ENCODE peak calls at places on chromosomes 16 and 17, in eight cellular contexts. L is esophagus muscularis mucosa, F is IMR-90, C is HFF-Myc, K is dorsolateral prefrontal cortex, I is choroid plexus epithelial cell, D is OCI-LY7, R is fibroblast of the aortic adventitia. Y is an unnamed sample.

GRCh38 chr17:80191192-80191591 is 21.4 kb downstream of the CARD14 start:
- DNase-seq in L (no peak), F (no peak), C (no peak), K (no peak), I (no peak), D (no peak), R (no peak), Y (no peak)

GRCh38 chr16:706189-707061 is 824 bp upstream of the FBXL16 start:
- DNase-seq in L (no peak), F (no peak), C (no peak), K (no peak), I (no peak), D (no peak), R (no peak), Y (no peak)

GRCh38 chr17:21042434-21043295 is at the start of gene USP22:
- DNase-seq in L (no peak), F (no peak), C (no peak), K (peak; percentile 92), I (no peak), D (peak; percentile 98), R (no peak), Y (no peak)

GRCh38 chr17:40312893-40313659 is 4.1 kb downstream of the RARA start:
- DNase-seq in L (no peak), F (no peak), C (no peak), K (peak; percentile 22), I (no peak), D (no peak), R (no peak), Y (no peak)

GRCh38 chr17:20896153-20896649 is 146.6 kb downstream of the USP22 start:
- DNase-seq in L (no peak), F (peak; percentile 1), C (no peak), K (no peak), I (peak; percentile 27), D (no peak), R (peak; percentile 23), Y (peak; percentile 56)

GRCh38 chr17:73196500-73196899 is 3.6 kb downstream of the COG1 start:
- DNase-seq in L (no peak), F (no peak), C (no peak), K (peak; percentile 57), I (peak; percentile 63), D (no peak), R (peak; percentile 17), Y (peak; percentile 55)

GRCh38 chr17:45697076-45697475 is 87.0 kb upstream of the CRHR1 start:
- DNase-seq in L (no peak), F (no peak), C (no peak), K (no peak), I (no peak), D (no peak), R (no peak), Y (no peak)

GRCh38 chr17:57481901-57482300 is 225.6 kb downstream of the MSI2 start:
- DNase-seq in L (no peak), F (peak; percentile 100), C (peak; percentile 89), K (no peak), I (peak; percentile 98), D (no peak), R (peak; percentile 100), Y (peak; percentile 52)

GRCh38 chr17:80692931-80693467 is 148.4 kb downstream of the RPTOR start:
- DNase-seq in L (no peak), F (no peak), C (no peak), K (no peak), I (no peak), D (no peak), R (no peak), Y (no peak)

GRCh38 chr16:3026003-3026378 is 2.2 kb downstream of the THOC6 start:
- DNase-seq in L (no peak), F (no peak), C (no peak), K (peak; percentile 23), I (no peak), D (no peak), R (no peak), Y (no peak)

GRCh38 chr17:57086069-57086930 is 1.3 kb downstream of the AKAP1 start:
- DNase-seq in L (no peak), F (peak; percentile 8), C (no peak), K (peak; percentile 58), I (peak; percentile 38), D (peak; percentile 50), R (peak; percentile 14), Y (peak; percentile 57)

GRCh38 chr17:57442914-57443571 is 186.7 kb downstream of the MSI2 start:
- DNase-seq in L (no peak), F (no peak), C (no peak), K (peak; percentile 86), I (no peak), D (peak; percentile 88), R (no peak), Y (peak; percentile 72)

GRCh38 chr17:78923660-78924453 is 1.3 kb downstream of the TIMP2 start:
- DNase-seq in L (no peak), F (no peak), C (no peak), K (no peak), I (no peak), D (peak; percentile 75), R (no peak), Y (peak; percentile 72)

GRCh38 chr16:51402239-51402638 is 251.2 kb upstream of the SALL1 start:
- DNase-seq in L (no peak), F (no peak), C (no peak), K (no peak), I (no peak), D (no peak), R (no peak), Y (no peak)

GRCh38 chr17:9206989-9207317 is 185.6 kb downstream of the NTN1 start:
- DNase-seq in L (no peak), F (no peak), C (no peak), K (no peak), I (no peak), D (no peak), R (no peak), Y (no peak)

GRCh38 chr17:83086907-83087787 is 7.7 kb downstream of the METRNL start:
- DNase-seq in L (no peak), F (no peak), C (no peak), K (no peak), I (no peak), D (no peak), R (no peak), Y (no peak)

GRCh38 chr16:84593825-84594724 is 23.8 kb downstream of the COTL1 start:
- DNase-seq in L (no peak), F (no peak), C (no peak), K (peak; percentile 56), I (peak; percentile 28), D (peak; percentile 97), R (no peak), Y (no peak)

GRCh38 chr16:89330177-89330856 is 112.8 kb downstream of the ZNF778 start:
- DNase-seq in L (no peak), F (peak; percentile 52), C (no peak), K (no peak), I (peak; percentile 73), D (no peak), R (no peak), Y (peak; percentile 86)

GRCh38 chr16:264440-264951 is 11.2 kb downstream of the RGS11 start:
- DNase-seq in L (no peak), F (no peak), C (no peak), K (no peak), I (no peak), D (no peak), R (no peak), Y (no peak)

GRCh38 chr16:66746682-66747081 is 4.7 kb downstream of the DYNC1LI2 start:
- DNase-seq in L (no peak), F (no peak), C (no peak), K (no peak), I (peak; percentile 29), D (no peak), R (no peak), Y (no peak)

GRCh38 chr17:81291662-81292061 is 3.4 kb downstream of the SLC38A10 start:
- DNase-seq in L (no peak), F (peak; percentile 25), C (no peak), K (no peak), I (peak; percentile 50), D (peak; percentile 78), R (peak; percentile 61), Y (peak; percentile 80)

GRCh38 chr16:3998793-3999478 is 117.3 kb downstream of the ADCY9 start:
- DNase-seq in L (no peak), F (peak; percentile 35), C (no peak), K (no peak), I (peak; percentile 68), D (no peak), R (peak; percentile 69), Y (no peak)

GRCh38 chr17:73991260-73991659 is 212.2 kb upstream of the RPL38 start:
- DNase-seq in L (no peak), F (no peak), C (no peak), K (no peak), I (no peak), D (no peak), R (no peak), Y (no peak)

GRCh38 chr17:77728022-77728671 is 230.4 kb upstream of the TNRC6C start:
- DNase-seq in L (peak; percentile 90), F (no peak), C (peak; percentile 78), K (no peak), I (peak; percentile 22), D (peak; percentile 44), R (peak; percentile 28), Y (no peak)
- H3K4me3 ChIP-seq in L (no peak overlapping the region), F (no peak overlapping the region), C (no peak overlapping the region), K (no peak overlapping the region), I (no peak overlapping the region), D (no peak overlapping the region), R (no peak overlapping the region), Y (no peak overlapping the region)

GRCh38 chr16:26569793-26570192 is 496.9 kb upstream of the C16orf82 start:
- DNase-seq in L (no peak), F (no peak), C (no peak), K (no peak), I (peak; percentile 29), D (peak; percentile 46), R (no peak), Y (no peak)
- TF ChIP-seq CTCF in L (no peak), F (no peak), C (no peak), K (peak; percentile 30), I (peak; percentile 55), D (peak; percentile 83), R (no peak), Y (peak; percentile 2)

DNA sequence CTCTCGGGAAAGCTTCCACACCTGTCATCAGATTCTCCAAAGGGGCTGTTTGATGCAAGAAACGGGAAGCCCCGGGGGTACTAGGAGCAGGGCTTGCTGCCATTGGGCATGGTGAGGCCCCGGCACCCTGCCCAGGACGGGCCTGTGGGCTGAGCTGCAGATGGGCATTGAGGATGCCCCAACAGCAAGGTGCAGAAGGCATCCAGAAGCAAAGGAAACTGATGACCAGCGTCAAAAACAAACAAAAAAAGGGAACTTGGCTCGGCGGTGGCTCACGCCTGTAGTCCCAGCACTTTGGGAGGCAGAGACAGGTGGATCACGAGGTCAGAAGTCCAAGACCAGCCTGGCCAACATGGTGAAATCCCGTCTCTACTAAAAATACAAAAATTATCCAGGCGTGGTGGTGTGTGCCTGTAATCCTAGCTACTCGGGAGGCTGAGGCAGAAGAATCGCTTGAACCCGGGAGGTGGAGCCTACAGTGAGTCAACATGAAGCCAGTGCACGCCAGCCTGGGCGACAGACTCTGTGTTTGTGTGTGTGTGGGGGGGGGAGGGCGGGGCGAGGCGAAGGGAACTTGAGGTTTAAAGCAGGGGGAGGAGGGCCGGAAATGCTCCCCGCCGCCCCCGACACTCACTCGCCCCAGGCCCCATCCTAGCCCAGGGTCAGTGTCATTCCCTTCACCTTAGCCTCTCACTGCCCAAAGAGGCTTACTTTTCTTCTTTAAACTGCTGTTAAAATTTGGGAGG is 1.7 kb upstream of the LIMD2 start:
- DNase-seq in L (no peak), F (no peak), C (no peak), K (no peak), I (no peak), D (peak; percentile 78), R (no peak), Y (no peak)
- H3K4me3 ChIP-seq in L (peak overlapping the region; percentile 65), F (no peak overlapping the region), C (peak overlapping the region; percentile 35), K (peak overlapping the region; percentile 58), I (peak overlapping the region; percentile 37), D (peak overlapping the region; percentile 89), R (no peak overlapping the region), Y (no peak overlapping the region)

GRCh38 chr16:6349725-6350124 is 982.9 kb upstream of the RBFOX1 start:
- DNase-seq in L (no peak), F (no peak), C (no peak), K (no peak), I (no peak), D (no peak), R (no peak), Y (no peak)
- TF ChIP-seq CTCF in L (no peak), F (no peak), C (no peak), K (no peak), I (no peak), D (no peak), R (no peak), Y (no peak)